ENCODE peak calls at places on chromosome 3, in six cellular contexts. I is Panc1, B is pancreas, U is dorsolateral prefrontal cortex, W is body of pancreas, G is BJ. R is an unnamed sample.
A peak's percentile ranks its signal among the peaks of the same experiment; 100 is the strongest.

GRCh38 chr3:185659942-185660921 is 74.1 kb downstream of the SENP2 start:
- DNase-seq in I (peak; percentile 68), B (peak; percentile 78), U (peak; percentile 79), W (peak; percentile 81), G (no peak), R (peak; percentile 79)

GRCh38 chr3:14774431-14774830 is 44.3 kb upstream of the FGD5 start:
- DNase-seq in I (no peak), B (no peak), U (no peak), W (no peak), G (no peak), R (no peak)

GRCh38 chr3:16609927-16610580 is 4.8 kb upstream of the DAZL start:
- DNase-seq in I (no peak), B (no peak), U (no peak), W (no peak), G (peak; percentile 4), R (no peak)

GRCh38 chr3:102926618-102927017 is 491.8 kb downstream of the ZPLD1 start:
- DNase-seq in I (no peak), B (no peak), U (no peak), W (no peak), G (no peak), R (no peak)

GRCh38 chr3:122392868-122393844 is 9.2 kb downstream of the FAM162A start:
- DNase-seq in I (no peak), B (no peak), U (no peak), W (peak; percentile 29), G (no peak), R (no peak)

GRCh38 chr3:29478671-29479070 is 197.8 kb downstream of the RBMS3 start:
- DNase-seq in I (no peak), B (no peak), U (no peak), W (no peak), G (peak; percentile 34), R (no peak)

GRCh38 chr3:43207628-43208085 is 78.7 kb upstream of the SNRK start:
- DNase-seq in I (no peak), B (no peak), U (no peak), W (no peak), G (peak; percentile 68), R (no peak)

GRCh38 chr3:184167786-184168185 is 6.9 kb upstream of the AP2M1 start:
- DNase-seq in I (no peak), B (no peak), U (no peak), W (no peak), G (no peak), R (no peak)

GRCh38 chr3:135927170-135927569 is 38.4 kb upstream of the PPP2R3A start:
- DNase-seq in I (no peak), B (no peak), U (no peak), W (no peak), G (peak; percentile 71), R (no peak)

GRCh38 chr3:143348486-143349327 is 229.1 kb downstream of the CHST2 start:
- DNase-seq in I (no peak), B (no peak), U (no peak), W (no peak), G (no peak), R (no peak)

GRCh38 chr3:135800071-135800549 is 165.4 kb upstream of the PPP2R3A start:
- DNase-seq in I (no peak), B (no peak), U (no peak), W (no peak), G (no peak), R (no peak)

GRCh38 chr3:155744091-155744625 is 713 bp downstream of the PLCH1 start:
- DNase-seq in I (no peak), B (peak; percentile 74), U (peak; percentile 32), W (peak; percentile 70), G (no peak), R (peak; percentile 74)

GRCh38 chr3:12465826-12466225 is 18.5 kb upstream of the TSEN2 start:
- DNase-seq in I (no peak), B (no peak), U (no peak), W (no peak), G (no peak), R (no peak)

GRCh38 chr3:151314132-151314531 is 2.5 kb downstream of the GPR87 start:
- DNase-seq in I (no peak), B (no peak), U (no peak), W (no peak), G (no peak), R (no peak)

GRCh38 chr3:111979689-111980025 is 831 bp downstream of the ABHD10 start:
- DNase-seq in I (no peak), B (no peak), U (no peak), W (no peak), G (no peak), R (no peak)

GRCh38 chr3:99503350-99503749 is 135.0 kb upstream of the COL8A1 start:
- DNase-seq in I (no peak), B (no peak), U (no peak), W (no peak), G (no peak), R (no peak)

GRCh38 chr3:153209596-153209995 is 47.6 kb downstream of the RAP2B start:
- DNase-seq in I (no peak), B (no peak), U (no peak), W (no peak), G (no peak), R (peak; percentile 40)

GRCh38 chr3:178703268-178703975 is 167.2 kb downstream of the KCNMB2 start:
- DNase-seq in I (peak; percentile 8), B (no peak), U (no peak), W (no peak), G (peak; percentile 78), R (no peak)

GRCh38 chr3:81302045-81302444 is 459.4 kb downstream of the GBE1 start:
- DNase-seq in I (peak; percentile 4), B (no peak), U (peak; percentile 16), W (peak; percentile 39), G (no peak), R (no peak)

GRCh38 chr3:60948488-60948887 is 302.8 kb downstream of the FHIT start:
- DNase-seq in I (no peak), B (no peak), U (no peak), W (no peak), G (no peak), R (no peak)

DNA sequence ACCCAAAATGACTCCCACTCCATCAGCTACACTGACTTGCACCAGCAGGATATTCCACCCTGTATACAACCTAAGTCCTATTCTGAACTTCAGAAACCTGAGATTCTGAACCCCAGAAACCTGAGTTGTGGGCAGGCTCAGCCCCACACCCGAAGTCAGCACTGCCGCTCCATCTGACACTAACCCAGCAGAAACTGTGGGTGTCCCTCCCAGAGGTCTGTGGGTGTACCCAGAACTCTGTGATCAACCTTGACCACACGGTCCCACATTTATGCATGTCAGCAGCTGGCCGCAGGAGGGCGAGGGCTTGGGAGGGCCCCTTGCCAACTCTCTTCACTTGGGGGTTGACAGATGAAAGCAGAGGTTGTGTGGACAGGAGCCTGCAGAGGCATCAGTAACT is 9.3 kb downstream of the OXTR start:
- DNase-seq in I (no peak), B (no peak), U (no peak), W (no peak), G (no peak), R (no peak)
- TF ChIP-seq CTCF in I (no peak), B (no peak), U (no peak), W (no peak), G (no peak), R (no peak)

DNA sequence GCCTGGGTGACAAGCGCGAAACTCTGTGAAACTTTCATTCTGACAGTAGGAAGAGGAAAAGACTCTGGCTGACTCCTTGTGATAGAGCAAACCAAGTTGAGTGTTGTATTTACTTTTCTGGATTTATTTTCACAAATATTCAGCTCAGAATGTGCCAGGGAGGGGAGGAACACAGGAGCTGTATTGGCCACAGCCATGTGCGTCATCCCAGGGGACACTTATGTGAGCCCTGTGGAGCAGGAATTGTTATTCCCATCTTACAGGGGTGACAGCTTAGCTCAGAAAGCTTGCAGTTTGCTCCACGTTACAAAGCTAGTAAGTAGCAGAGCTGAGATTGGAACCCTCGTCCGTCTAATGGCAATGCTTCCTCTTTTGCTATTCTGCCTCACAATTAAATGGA is 151.7 kb upstream of the CTDSPL start:
- DNase-seq in I (no peak), B (no peak), U (no peak), W (no peak), G (no peak), R (peak; percentile 59)
- H3K27me3 ChIP-seq in I (no peaks in the 10 kb centered on the region), B (no peaks in the 10 kb centered on the region), U (peaks cover 20% of the 10 kb centered on the region), W (no peaks in the 10 kb centered on the region), G (peaks cover 2% of the 10 kb centered on the region), R (no peaks in the 10 kb centered on the region)

DNA sequence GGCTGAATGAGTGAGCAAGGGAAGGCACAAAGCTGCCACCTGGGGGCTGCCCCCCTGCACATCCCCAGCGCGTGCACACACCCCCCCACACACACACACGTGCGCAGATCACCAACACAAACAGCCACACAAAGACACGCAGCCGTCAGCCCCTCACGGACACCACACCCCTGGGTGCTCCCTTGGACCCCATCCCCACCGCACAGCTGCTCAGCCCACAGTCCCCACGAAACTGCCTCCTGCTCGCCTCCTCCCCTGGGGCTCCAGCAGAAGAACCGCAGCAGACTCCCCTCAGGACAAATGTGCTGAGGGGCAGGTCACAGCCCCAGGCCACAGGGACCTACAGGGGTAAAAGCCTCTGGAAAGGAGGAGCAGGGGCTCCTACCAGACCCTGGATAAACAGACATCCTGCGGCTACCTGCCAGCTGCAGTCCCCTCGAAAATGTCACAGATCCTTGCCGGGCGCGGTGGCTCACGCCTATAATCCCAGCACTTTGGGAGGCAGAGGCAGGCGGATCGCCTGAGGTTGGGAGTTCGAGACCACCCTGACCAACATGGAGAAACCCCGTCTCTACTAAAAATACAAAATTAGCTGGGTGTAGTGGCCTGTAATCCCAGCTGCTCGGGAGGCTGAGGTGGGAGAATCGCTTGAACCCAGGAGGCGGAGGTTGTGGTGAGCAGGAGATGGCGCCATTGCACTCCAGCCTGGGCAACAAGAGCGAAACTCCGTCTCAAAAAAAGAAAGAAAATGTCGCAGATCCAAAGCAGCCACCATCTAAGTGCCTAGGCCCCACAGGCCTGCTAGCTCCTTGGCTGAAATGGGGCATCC is 6.5 kb downstream of the TWF2 start:
- DNase-seq in I (no peak), B (no peak), U (no peak), W (no peak), G (no peak), R (no peak)
- TF ChIP-seq CTCF in I (peak; percentile 62), B (no peak), U (peak; percentile 13), W (no peak), G (no peak), R (no peak)

GRCh38 chr3:147424325-147424910 is 15.3 kb downstream of the ZIC1 start:
- DNase-seq in I (no peak), B (no peak), U (peak; percentile 76), W (no peak), G (no peak), R (no peak)

GRCh38 chr3:147431746-147432145 is 22.6 kb downstream of the ZIC1 start:
- DNase-seq in I (no peak), B (no peak), U (no peak), W (no peak), G (peak; percentile 63), R (no peak)

GRCh38 chr3:147428396-147429153 is 19.4 kb downstream of the ZIC1 start:
- DNase-seq in I (no peak), B (no peak), U (no peak), W (no peak), G (no peak), R (no peak)

GRCh38 chr3:147423601-147424324 is 14.6 kb downstream of the ZIC1 start:
- DNase-seq in I (no peak), B (no peak), U (no peak), W (no peak), G (no peak), R (no peak)

DNA sequence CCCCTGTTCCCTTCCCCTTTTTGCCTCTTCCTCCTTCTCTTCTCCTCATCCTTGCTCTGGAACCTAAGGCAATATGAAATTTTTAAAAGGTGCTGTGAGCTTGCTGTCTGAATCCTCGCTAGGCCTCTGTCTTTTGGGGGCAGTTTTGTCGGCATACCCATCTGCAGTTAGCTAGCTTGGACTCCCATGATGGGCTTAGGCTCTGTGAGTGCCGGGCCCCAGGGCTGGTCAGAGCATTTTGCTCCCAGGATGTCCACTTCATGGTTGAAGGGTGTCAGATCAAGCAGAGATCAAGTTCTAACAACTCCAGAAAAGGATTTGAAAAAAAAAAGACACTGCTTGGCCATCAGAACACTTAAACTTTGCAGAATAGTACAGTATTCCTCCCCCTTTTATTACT is 18.6 kb downstream of the ZIC1 start:
- DNase-seq in I (no peak), B (no peak), U (peak; percentile 57), W (no peak), G (no peak), R (no peak)
- H3K27me3 ChIP-seq in I (no peaks in the 10 kb centered on the region), B (peaks cover 20% of the 10 kb centered on the region), U (peaks cover 15% of the 10 kb centered on the region), W (peaks cover 20% of the 10 kb centered on the region), G (peaks cover 8% of the 10 kb centered on the region), R (peaks cover 13% of the 10 kb centered on the region)

R was measured in lung.